ENCODE peak calls at places on chromosome 9, in six cellular contexts. K is breast epithelium, V is fibroblast of lung, I is AG10803, U is astrocyte of the spinal cord, Z is psoas muscle. Y is an unnamed sample.

GRCh38 chr9:20805766-20806165 is 121.7 kb downstream of the FOCAD start:
- DNase-seq in U (no peak), V (no peak), K (no peak), Z (no peak), I (no peak), Y (no peak)

GRCh38 chr9:89564257-89564878 is 40.4 kb upstream of the GADD45G start:
- DNase-seq in U (no peak), I (no peak), V (no peak), Z (no peak), K (no peak), Y (no peak)

GRCh38 chr9:128603697-128604096 is 51.3 kb downstream of the SPTAN1 start:
- DNase-seq in Z (no peak), U (no peak), V (no peak), I (no peak), K (no peak), Y (no peak)

GRCh38 chr9:81389569-81389993 is 299.8 kb downstream of the TLE1 start:
- DNase-seq in K (peak; percentile 79), V (peak; percentile 94), U (peak; percentile 97), I (peak; percentile 98), Z (peak; percentile 49), Y (peak; percentile 99)

GRCh38 chr9:109796081-109796480 is 16.1 kb downstream of the PALM2AKAP2 start:
- DNase-seq in K (no peak), U (no peak), Z (no peak), V (no peak), I (no peak), Y (no peak)

GRCh38 chr9:133003071-133003461 is 24.6 kb downstream of the GFI1B start:
- DNase-seq in V (no peak), Z (no peak), I (no peak), U (no peak), K (no peak), Y (no peak)

GRCh38 chr9:130583271-130583670 is 3.9 kb downstream of the FUBP3 start:
- DNase-seq in U (no peak), I (no peak), Z (no peak), K (no peak), V (no peak), Y (no peak)

GRCh38 chr9:121688149-121688680 is 36.8 kb downstream of the DAB2IP start:
- DNase-seq in V (no peak), U (no peak), I (no peak), Z (no peak), K (no peak), Y (no peak)

GRCh38 chr9:129140397-129141065 is 29.3 kb downstream of the PTPA start:
- DNase-seq in V (peak; percentile 69), U (peak; percentile 74), K (peak; percentile 54), I (peak; percentile 54), Z (peak; percentile 45), Y (peak; percentile 58)

GRCh38 chr9:135084262-135084661 is 3.2 kb upstream of the OLFM1 start:
- DNase-seq in Z (no peak), V (no peak), K (no peak), I (no peak), U (no peak), Y (no peak)
- H3K4me3 ChIP-seq in Z (no peak overlapping the region), V (no peak overlapping the region), K (no peak overlapping the region), I (no peak overlapping the region), U (no peak overlapping the region), Y (no peak overlapping the region)

GRCh38 chr9:127535834-127536233 is 76.2 kb upstream of the STXBP1 start:
- DNase-seq in Z (peak; percentile 31), U (no peak), K (peak; percentile 53), V (no peak), I (peak; percentile 81), Y (peak; percentile 71)

GRCh38 chr9:127535396-127535795 is 76.7 kb upstream of the STXBP1 start:
- DNase-seq in V (no peak), Z (peak; percentile 5), K (no peak), I (no peak), U (no peak), Y (no peak)

GRCh38 chr9:127537014-127537413 is 75.1 kb upstream of the STXBP1 start:
- DNase-seq in Z (no peak), K (no peak), I (peak; percentile 70), U (peak; percentile 57), V (peak; percentile 47), Y (peak; percentile 59)

GRCh38 chr9:127537792-127538191 is 74.3 kb upstream of the STXBP1 start:
- DNase-seq in Z (no peak), U (no peak), K (no peak), I (no peak), V (no peak), Y (no peak)

DNA sequence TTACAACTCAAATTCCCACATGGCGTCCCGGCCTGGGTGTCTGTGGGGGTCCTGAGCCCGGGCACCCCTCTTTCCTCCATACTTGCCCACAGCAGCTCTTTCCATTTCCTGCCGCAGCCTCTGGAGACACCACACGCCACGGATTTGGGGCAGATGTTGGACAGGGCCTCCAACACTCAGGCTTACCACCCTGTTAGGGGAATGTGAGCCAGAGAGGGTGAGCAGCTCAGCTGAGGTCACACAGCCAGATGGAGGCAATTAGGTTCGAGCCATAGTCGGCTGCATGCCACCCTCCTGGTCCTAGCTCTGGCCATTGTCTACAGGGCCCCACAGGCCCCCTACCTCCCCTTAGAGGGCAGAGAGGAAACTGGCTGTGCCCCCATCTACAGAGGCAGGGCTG is 75.6 kb upstream of the STXBP1 start:
- DNase-seq in K (no peak), U (no peak), I (peak; percentile 62), Z (no peak), V (no peak), Y (no peak)
- H3K4me3 ChIP-seq in K (no peak overlapping the region), U (no peak overlapping the region), I (no peak overlapping the region), Z (no peak overlapping the region), V (no peak overlapping the region), Y (no peak overlapping the region)

GRCh38 chr9:69172895-69173294 is 1.2 kb upstream of the TJP2 start:
- DNase-seq in K (no peak), V (no peak), U (no peak), I (no peak), Z (no peak), Y (peak; percentile 75)
- H3K4me3 ChIP-seq in K (no peak overlapping the region), V (no peak overlapping the region), U (no peak overlapping the region), I (no peak overlapping the region), Z (peak overlapping the region; percentile 93), Y (peak overlapping the region; percentile 4)

GRCh38 chr9:78620303-78620702 is 323.4 kb downstream of the PSAT1 start:
- DNase-seq in I (no peak), K (no peak), V (no peak), Z (no peak), U (no peak), Y (no peak)
- H3K4me3 ChIP-seq in I (no peak overlapping the region), K (no peak overlapping the region), V (no peak overlapping the region), Z (no peak overlapping the region), U (no peak overlapping the region), Y (no peak overlapping the region)

GRCh38 chr9:8492679-8493078 is 693.1 kb upstream of the DMAC1 start:
- DNase-seq in I (no peak), K (no peak), Z (no peak), U (no peak), V (no peak), Y (no peak)
- H3K4me3 ChIP-seq in I (no peak overlapping the region), K (no peak overlapping the region), Z (no peak overlapping the region), U (no peak overlapping the region), V (no peak overlapping the region), Y (no peak overlapping the region)

GRCh38 chr9:2292733-2293132 is 277.6 kb downstream of the SMARCA2 start:
- DNase-seq in U (no peak), I (no peak), Z (no peak), K (no peak), V (no peak), Y (no peak)
- H3K4me3 ChIP-seq in U (no peak overlapping the region), I (no peak overlapping the region), Z (no peak overlapping the region), K (no peak overlapping the region), V (no peak overlapping the region), Y (no peak overlapping the region)

GRCh38 chr9:104589611-104590010 is 9.6 kb downstream of the OR13C5 start:
- DNase-seq in I (peak; percentile 47), K (no peak), Z (no peak), U (no peak), V (no peak), Y (no peak)

DNA sequence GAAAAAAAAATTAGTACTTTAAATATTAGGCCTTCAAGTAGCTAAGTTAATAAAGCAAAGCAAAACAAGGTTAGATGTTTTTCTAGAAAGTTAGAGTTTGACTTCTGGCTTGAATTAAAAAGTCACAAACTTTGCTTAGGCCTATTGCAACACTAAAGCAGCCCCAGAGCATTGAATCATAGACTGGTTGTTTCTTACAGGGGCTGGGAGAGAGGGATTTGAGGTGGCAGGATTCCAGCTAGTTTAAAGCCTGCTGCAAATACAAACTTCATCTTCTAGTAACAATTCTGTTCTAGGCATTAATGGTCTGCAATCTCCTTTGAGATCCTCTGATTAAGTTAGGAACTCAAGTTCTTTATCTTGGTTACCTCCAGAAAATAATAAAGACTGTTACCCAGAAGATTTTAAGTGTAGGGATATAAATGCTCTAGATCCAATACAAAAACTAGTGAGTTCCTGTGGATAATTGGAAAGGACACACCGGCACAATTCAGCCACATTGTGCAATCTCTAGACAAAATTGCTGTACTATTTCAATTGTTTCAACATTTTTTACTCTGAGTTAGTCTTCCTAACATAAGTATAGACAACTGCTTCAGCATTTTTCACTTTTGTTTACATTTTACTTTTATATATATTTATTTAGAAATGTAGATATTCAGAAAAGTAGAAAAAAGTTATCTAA is 12.6 kb downstream of the OR13C5 start:
- DNase-seq in U (no peak), V (no peak), K (no peak), I (peak; percentile 90), Z (no peak), Y (peak; percentile 63)
- H3K4me3 ChIP-seq in U (no peak overlapping the region), V (no peak overlapping the region), K (no peak overlapping the region), I (no peak overlapping the region), Z (no peak overlapping the region), Y (no peak overlapping the region)

GRCh38 chr9:14347408-14348224 is 33.7 kb upstream of the NFIB start:
- DNase-seq in V (peak; percentile 50), Z (peak; percentile 74), I (peak; percentile 3), U (peak; percentile 50), K (peak; percentile 76), Y (peak; percentile 61)
- H3K4me3 ChIP-seq in V (peak overlapping the region; percentile 49), Z (peak overlapping the region; percentile 71), I (no peak overlapping the region), U (peak overlapping the region; percentile 34), K (peak overlapping the region; percentile 55), Y (peak overlapping the region; percentile 65)

GRCh38 chr9:95494416-95495371 is 22.1 kb downstream of the PTCH1 start:
- DNase-seq in U (peak; percentile 10), K (no peak), Z (no peak), V (peak; percentile 37), I (no peak), Y (no peak)
- H3K4me3 ChIP-seq in U (peak overlapping the region; percentile 23), K (no peak overlapping the region), Z (no peak overlapping the region), V (no peak overlapping the region), I (no peak overlapping the region), Y (no peak overlapping the region)